ENCODE peak calls at places on chromosomes 2 and 18, in seven cellular contexts. I is endodermal cell, D is GM12865, Q is BJ, O is AG10803, S is DND-41, L is Peyer's patch. G is an unnamed sample.

GRCh38 chr2:179861777-179862117 is 335 bp upstream of the ZNF385B start:
- DNase-seq in I (no peak), D (no peak), Q (no peak), O (no peak), S (no peak), L (no peak), G (no peak)

GRCh38 chr18:76274470-76275289 is 220.4 kb downstream of the ZNF516 start:
- DNase-seq in I (peak), D (peak), Q (no peak), O (peak), S (no peak), L (no peak), G (no peak)

GRCh38 chr2:240525802-240526201 is 32.0 kb downstream of the ANKMY1 start:
- DNase-seq in I (peak), D (no peak), Q (no peak), O (no peak), S (no peak), L (no peak), G (no peak)

GRCh38 chr18:62030091-62030985 is 137.5 kb upstream of the RNF152 start:
- DNase-seq in I (no peak), D (no peak), Q (peak), O (peak), S (no peak), L (no peak), G (peak)

GRCh38 chr2:197946562-197946961 is 142.2 kb downstream of the PLCL1 start:
- DNase-seq in I (peak), D (no peak), Q (no peak), O (no peak), S (no peak), L (no peak), G (no peak)

GRCh38 chr2:4973973-4974372 is 718.2 kb upstream of the SOX11 start:
- DNase-seq in I (no peak), D (no peak), Q (no peak), O (no peak), S (no peak), L (no peak), G (no peak)

GRCh38 chr2:231701456-231702373 is 6.6 kb upstream of the PTMA start:
- DNase-seq in I (peak), D (no peak), Q (no peak), O (peak), S (no peak), L (no peak), G (peak)

GRCh38 chr2:44295636-44296359 is 20.5 kb downstream of the SLC3A1 start:
- DNase-seq in I (peak), D (peak), Q (no peak), O (no peak), S (peak), L (no peak), G (no peak)

GRCh38 chr2:3656762-3657691 is 973 bp upstream of the ALLC start:
- DNase-seq in I (peak), D (peak), Q (no peak), O (no peak), S (no peak), L (no peak), G (no peak)

GRCh38 chr2:119387381-119388129 is 20.8 kb downstream of the DBI start:
- DNase-seq in I (peak), D (peak), Q (no peak), O (peak), S (peak), L (peak), G (peak)

GRCh38 chr2:207630491-207630890 is 5.3 kb upstream of the METTL21A start:
- DNase-seq in I (no peak), D (no peak), Q (no peak), O (no peak), S (no peak), L (no peak), G (no peak)

GRCh38 chr2:9408641-9409151 is 14.6 kb downstream of the ITGB1BP1 start:
- DNase-seq in I (no peak), D (no peak), Q (no peak), O (peak), S (no peak), L (no peak), G (no peak)

DNA sequence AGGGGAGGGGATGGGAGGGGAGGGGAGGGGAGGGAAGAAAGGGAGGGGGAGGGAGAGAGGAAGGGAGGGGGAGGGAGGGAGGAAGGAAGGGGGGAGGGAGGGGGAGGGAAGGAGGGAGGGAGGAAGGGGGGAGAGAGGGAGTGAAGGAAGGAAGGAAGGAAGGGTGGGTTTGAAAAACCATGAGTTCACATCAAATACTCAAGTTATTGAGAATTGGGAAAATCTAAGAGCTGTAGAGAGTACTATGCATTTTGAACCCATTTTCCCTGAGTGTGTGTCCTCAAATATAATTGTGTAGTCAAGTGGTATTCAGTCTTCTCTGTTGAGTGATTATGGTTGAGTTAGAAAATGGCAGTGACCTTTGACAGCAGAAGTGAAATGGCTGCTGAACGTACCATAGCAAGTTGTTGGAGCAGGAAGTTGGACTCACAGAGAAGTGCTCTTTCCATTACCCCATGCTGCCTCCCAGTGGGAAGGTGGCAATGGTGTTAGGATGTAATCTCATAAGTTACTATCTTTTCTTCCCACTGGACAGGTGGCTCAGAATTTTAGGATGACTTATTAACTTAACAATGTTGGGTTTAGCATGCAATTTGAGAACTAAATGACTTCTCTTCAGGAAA is 214.6 kb downstream of the SETBP1 start:
- DNase-seq in I (no peak), D (peak), Q (no peak), O (peak), S (peak), L (peak), G (no peak)
- TF ChIP-seq CTCF in I (peak), D (peak), Q (peak), O (peak), S (peak), L (peak), G (peak)

GRCh38 chr2:96549466-96549785 is 12.9 kb downstream of the ARID5A start:
- DNase-seq in I (no peak), D (no peak), Q (no peak), O (no peak), S (no peak), L (peak), G (no peak)

GRCh38 chr2:96552284-96553175 is 16.0 kb downstream of the ARID5A start:
- DNase-seq in I (peak), D (no peak), Q (no peak), O (no peak), S (no peak), L (no peak), G (no peak)

GRCh38 chr2:96549967-96550786 is 13.6 kb downstream of the ARID5A start:
- DNase-seq in I (peak), D (no peak), Q (no peak), O (no peak), S (no peak), L (peak), G (no peak)

GRCh38 chr2:96551605-96552283 is 15.2 kb downstream of the ARID5A start:
- DNase-seq in I (peak), D (no peak), Q (no peak), O (no peak), S (no peak), L (no peak), G (no peak)

GRCh38 chr2:96550787-96551604 is 14.4 kb downstream of the ARID5A start:
- DNase-seq in I (peak), D (no peak), Q (no peak), O (no peak), S (no peak), L (no peak), G (no peak)
- H3K4me3 ChIP-seq in I (no peak), D (no peak), Q (no peak), O (no peak), S (no peak), L (no peak), G (no peak)

DNA sequence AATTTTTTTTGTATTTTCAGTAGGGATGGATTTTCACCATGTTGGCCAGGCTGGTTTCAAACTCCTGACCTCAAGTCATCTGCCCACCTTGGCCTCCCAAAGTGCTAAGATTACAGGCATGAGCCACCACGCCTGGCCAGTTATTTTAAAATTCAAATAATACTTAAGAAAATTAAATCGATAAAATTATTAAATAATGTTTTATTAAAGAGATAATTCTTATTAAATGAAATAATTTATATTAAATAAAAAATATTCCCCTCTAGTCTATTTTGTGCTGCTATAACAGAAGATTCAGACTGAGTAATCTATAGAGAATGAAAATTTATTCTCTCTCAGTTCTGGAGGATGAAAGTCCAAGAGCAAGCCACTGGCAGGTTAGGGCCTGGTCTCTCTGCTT is 61.2 kb downstream of the PDK1 start:
- DNase-seq in I (no peak), D (no peak), Q (no peak), O (no peak), S (no peak), L (no peak), G (no peak)
- TF ChIP-seq CTCF in I (no peak), D (no peak), Q (no peak), O (no peak), S (no peak), L (no peak), G (no peak)

GRCh38 chr2:238139841-238140439 is 1.5 kb downstream of the KLHL30 start:
- DNase-seq in I (no peak), D (no peak), Q (no peak), O (no peak), S (no peak), L (no peak), G (no peak)

GRCh38 chr2:238142382-238143205 is 4.1 kb downstream of the KLHL30 start:
- DNase-seq in I (no peak), D (no peak), Q (no peak), O (no peak), S (no peak), L (no peak), G (no peak)

GRCh38 chr2:238139141-238139840 is 823 bp downstream of the KLHL30 start:
- DNase-seq in I (peak), D (peak), Q (no peak), O (no peak), S (no peak), L (no peak), G (no peak)

GRCh38 chr2:238141541-238142318 is 3.3 kb downstream of the KLHL30 start:
- DNase-seq in I (no peak), D (no peak), Q (no peak), O (peak), S (no peak), L (peak), G (no peak)

DNA sequence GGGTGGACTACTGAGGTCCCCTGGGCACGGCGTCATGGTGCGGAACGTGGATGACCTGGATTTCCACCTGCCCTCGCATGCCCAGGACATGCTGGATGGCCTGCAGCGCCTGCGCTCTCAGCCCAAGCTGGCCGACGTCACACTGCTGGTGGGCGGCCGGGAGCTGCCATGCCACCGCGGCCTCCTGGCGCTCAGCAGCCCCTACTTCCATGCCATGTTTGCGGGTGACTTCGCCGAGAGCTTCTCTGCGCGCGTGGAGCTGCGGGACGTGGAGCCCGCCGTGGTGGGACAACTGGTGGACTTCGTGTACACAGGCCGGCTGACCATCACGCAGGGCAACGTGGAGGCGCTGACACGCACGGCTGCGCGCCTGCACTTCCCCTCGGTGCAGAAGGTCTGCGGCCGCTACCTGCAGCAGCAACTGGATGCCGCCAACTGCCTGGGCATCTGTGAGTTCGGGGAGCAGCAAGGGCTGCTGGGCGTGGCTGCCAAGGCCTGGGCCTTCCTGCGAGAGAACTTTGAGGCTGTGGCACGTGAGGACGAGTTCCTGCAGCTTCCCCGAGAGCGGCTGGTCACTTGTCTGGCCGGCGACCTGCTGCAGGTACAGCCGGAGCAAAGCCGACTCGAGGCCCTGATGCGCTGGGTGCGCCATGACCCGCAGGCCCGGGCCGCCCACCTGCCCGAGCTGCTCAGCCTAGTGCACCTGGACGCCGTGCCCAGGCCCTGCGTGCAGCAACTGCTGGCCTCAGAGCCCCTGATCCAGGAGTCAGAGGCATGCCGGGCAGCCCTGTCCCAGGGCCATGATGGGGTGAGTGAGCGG is 2.5 kb downstream of the KLHL30 start:
- DNase-seq in I (no peak), D (no peak), Q (no peak), O (no peak), S (no peak), L (no peak), G (no peak)
- H3K4me3 ChIP-seq in I (no peak), D (no peak), Q (no peak), O (no peak), S (no peak), L (no peak), G (no peak)

GRCh38 chr2:181312515-181312927 is 144.7 kb upstream of the ITGA4 start:
- DNase-seq in I (no peak), D (peak), Q (no peak), O (no peak), S (no peak), L (peak), G (no peak)

GRCh38 chr2:181309161-181309560 is 148.0 kb upstream of the ITGA4 start:
- DNase-seq in I (no peak), D (peak), Q (no peak), O (no peak), S (no peak), L (no peak), G (no peak)

GRCh38 chr2:181311841-181312240 is 145.3 kb upstream of the ITGA4 start:
- DNase-seq in I (no peak), D (peak), Q (no peak), O (no peak), S (no peak), L (peak), G (no peak)

GRCh38 chr2:181309576-181309975 is 147.6 kb upstream of the ITGA4 start:
- DNase-seq in I (no peak), D (peak), Q (no peak), O (no peak), S (no peak), L (no peak), G (no peak)

DNA sequence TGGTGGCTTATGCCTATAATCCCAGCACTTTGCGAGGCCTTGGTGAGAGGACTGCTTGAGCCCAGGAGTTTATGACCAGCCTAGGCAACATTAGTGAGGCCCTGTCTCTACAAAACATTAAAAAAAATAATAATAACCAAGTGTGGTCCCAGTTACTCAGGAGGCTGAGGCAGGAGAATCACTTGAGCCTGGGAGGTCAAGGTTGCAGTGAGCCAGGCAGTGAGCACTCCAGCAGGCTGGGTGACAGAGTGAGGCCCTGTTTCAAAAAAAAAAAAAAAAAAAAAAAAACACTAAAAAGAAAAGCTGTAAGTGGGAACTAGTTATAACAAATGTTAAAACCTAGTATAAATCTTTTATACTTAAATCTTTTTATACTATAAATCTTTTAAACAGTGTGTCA is 146.2 kb upstream of the ITGA4 start:
- DNase-seq in I (no peak), D (peak), Q (no peak), O (no peak), S (no peak), L (no peak), G (no peak)
- TF ChIP-seq CTCF in I (no peak), D (no peak), Q (no peak), O (no peak), S (no peak), L (no peak), G (no peak)

DNA sequence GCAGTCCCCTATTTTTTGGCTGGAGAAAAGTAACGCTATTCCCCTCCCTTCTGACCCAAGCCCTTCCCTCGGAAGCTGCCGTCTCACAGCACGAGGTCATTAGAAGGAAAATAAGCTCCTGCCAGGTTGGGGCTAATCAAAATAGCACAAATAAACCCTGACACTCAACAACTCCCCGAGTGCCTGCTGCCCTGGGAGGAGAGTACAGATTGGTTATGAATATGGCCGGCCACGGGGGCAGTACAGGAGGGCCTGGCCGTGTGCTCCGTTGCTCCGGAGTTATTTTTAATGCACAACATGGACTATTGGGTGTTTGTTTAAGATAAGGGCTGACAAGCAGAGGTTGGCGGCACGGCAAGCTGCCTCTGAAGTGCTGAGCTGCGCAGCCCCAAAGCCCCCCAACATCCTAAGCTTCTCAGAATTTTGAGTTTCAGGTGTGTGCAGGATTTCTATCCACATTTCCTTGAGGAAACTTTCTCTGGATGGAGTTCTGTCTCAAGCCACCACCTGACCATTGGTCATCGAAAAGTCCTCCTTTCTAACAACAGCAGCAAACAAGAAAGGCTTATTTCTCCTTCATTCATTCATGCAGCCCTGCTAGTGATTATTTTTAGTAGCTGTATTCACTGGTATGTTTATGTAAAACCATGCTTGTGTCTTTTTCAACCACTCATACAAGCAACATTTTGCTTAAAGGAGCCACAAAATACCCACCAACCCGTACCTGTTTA is 58.7 kb downstream of the PAX3 start:
- DNase-seq in I (peak), D (no peak), Q (no peak), O (no peak), S (no peak), L (no peak), G (no peak)
- H3K4me3 ChIP-seq in I (peak), D (no peak), Q (no peak), O (no peak), S (no peak), L (no peak), G (no peak)

DNA sequence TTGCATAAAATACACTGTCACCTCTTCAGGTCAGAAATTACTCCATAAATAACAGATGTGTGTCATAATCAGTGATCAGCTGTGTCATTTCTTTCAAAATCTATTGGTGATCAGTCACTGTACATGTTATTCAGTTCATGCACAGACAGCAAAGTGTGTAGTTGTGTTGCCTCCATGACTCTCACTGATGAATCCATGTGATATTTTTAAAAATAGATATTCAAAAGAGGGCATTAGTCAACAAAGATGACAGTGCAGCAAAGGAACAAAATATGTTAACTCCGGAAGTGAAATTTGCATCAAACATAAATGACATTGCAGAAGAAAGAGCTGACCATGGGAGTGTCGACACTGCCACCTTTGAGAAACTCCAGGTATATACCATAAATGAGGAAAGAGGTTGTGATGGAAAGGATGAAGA is 17.1 kb upstream of the MCM6 start:
- DNase-seq in I (no peak), D (peak), Q (no peak), O (no peak), S (no peak), L (no peak), G (no peak)
- TF ChIP-seq CTCF in I (no peak), D (no peak), Q (no peak), O (no peak), S (no peak), L (no peak), G (no peak)

GRCh38 chr2:176123847-176124273 is 1.3 kb downstream of the HOXD9 start:
- DNase-seq in I (peak), D (no peak), Q (no peak), O (no peak), S (no peak), L (no peak), G (no peak)

GRCh38 chr2:176122633-176123482 is at the start of gene HOXD9:
- DNase-seq in I (peak), D (no peak), Q (no peak), O (peak), S (no peak), L (peak), G (no peak)

GRCh38 chr2:176122266-176122632 is 270 bp upstream of the HOXD9 start:
- DNase-seq in I (no peak), D (no peak), Q (no peak), O (no peak), S (no peak), L (no peak), G (no peak)

GRCh38 chr2:176124358-176125214 is 2.1 kb downstream of the HOXD9 start:
- DNase-seq in I (peak), D (no peak), Q (no peak), O (no peak), S (no peak), L (no peak), G (no peak)

DNA sequence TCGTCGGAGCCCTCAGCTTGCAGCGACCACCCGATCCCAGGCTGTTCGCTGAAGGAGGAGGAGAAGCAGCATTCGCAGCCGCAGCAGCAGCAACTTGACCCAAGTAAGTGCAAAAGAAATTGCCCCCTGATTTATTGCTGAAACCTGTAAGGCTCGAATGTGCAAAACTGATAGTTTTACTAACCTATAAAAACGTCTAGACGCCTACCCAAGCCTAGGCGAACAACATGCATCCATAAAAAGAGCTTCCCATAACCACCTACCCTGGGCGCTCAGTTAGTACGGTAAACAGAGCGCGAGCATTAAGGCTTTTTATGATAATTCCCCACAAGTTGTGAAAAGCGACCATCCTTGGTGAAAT is 944 bp downstream of the HOXD9 start:
- DNase-seq in I (no peak), D (no peak), Q (no peak), O (no peak), S (no peak), L (no peak), G (no peak)
- H3K4me3 ChIP-seq in I (peak), D (no peak), Q (no peak), O (peak), S (no peak), L (peak), G (no peak)

GRCh38 chr18:48669180-48669675 is 130.4 kb downstream of the CTIF start:
- DNase-seq in I (no peak), D (no peak), Q (no peak), O (no peak), S (no peak), L (no peak), G (no peak)
- TF ChIP-seq CTCF in I (peak), D (no peak), Q (no peak), O (no peak), S (no peak), L (no peak), G (no peak)